ENCODE peak calls at places on chromosomes 5 and 9, in four cellular contexts. One of them, this sample, is unnamed.

GRCh38 chr9:134434896-134435506 is 108.7 kb downstream of the RXRA start:
- DNase-seq in stimulated activated CD4-positive, alpha-beta T cell treated with anti-CD3 and anti-CD28 coated beads, Interleukin-1b, Interleukin-23, amount 100 ng/mL, for 4 hours: no peak
- DNase-seq in RPMI8226: peak; percentile 99
- DNase-seq in Kasumi-1: no peak
- DNase-seq in this sample: no peak

GRCh38 chr9:124285903-124286291 is 28.1 kb downstream of the NEK6 start:
- DNase-seq in Kasumi-1: peak; percentile 93
- DNase-seq in stimulated activated CD4-positive, alpha-beta T cell treated with anti-CD3 and anti-CD28 coated beads, Interleukin-1b, Interleukin-23, amount 100 ng/mL, for 4 hours: peak; percentile 23
- DNase-seq in RPMI8226: peak; percentile 78
- DNase-seq in this sample: no peak

GRCh38 chr5:124700333-124700732 is 46.1 kb downstream of the ZNF608 start:
- DNase-seq in stimulated activated CD4-positive, alpha-beta T cell treated with anti-CD3 and anti-CD28 coated beads, Interleukin-1b, Interleukin-23, amount 100 ng/mL, for 4 hours: no peak
- DNase-seq in RPMI8226: no peak
- DNase-seq in Kasumi-1: no peak
- DNase-seq in this sample: no peak

GRCh38 chr5:78731884-78732283 is 83.3 kb upstream of the LHFPL2 start:
- DNase-seq in stimulated activated CD4-positive, alpha-beta T cell treated with anti-CD3 and anti-CD28 coated beads, Interleukin-1b, Interleukin-23, amount 100 ng/mL, for 4 hours: no peak
- DNase-seq in Kasumi-1: no peak
- DNase-seq in RPMI8226: no peak
- DNase-seq in this sample: no peak

GRCh38 chr5:68028131-68028727 is 187.3 kb upstream of the PIK3R1 start:
- DNase-seq in stimulated activated CD4-positive, alpha-beta T cell treated with anti-CD3 and anti-CD28 coated beads, Interleukin-1b, Interleukin-23, amount 100 ng/mL, for 4 hours: no peak
- DNase-seq in Kasumi-1: no peak
- DNase-seq in RPMI8226: no peak
- DNase-seq in this sample: no peak

GRCh38 chr5:132190161-132190817 is 37.4 kb downstream of the P4HA2 start:
- DNase-seq in RPMI8226: peak; percentile 83
- DNase-seq in Kasumi-1: peak; percentile 97
- DNase-seq in stimulated activated CD4-positive, alpha-beta T cell treated with anti-CD3 and anti-CD28 coated beads, Interleukin-1b, Interleukin-23, amount 100 ng/mL, for 4 hours: no peak
- DNase-seq in this sample: peak; percentile 80

GRCh38 chr9:38413283-38413682 is 11.0 kb downstream of the IGFBPL1 start:
- DNase-seq in RPMI8226: no peak
- DNase-seq in Kasumi-1: no peak
- DNase-seq in stimulated activated CD4-positive, alpha-beta T cell treated with anti-CD3 and anti-CD28 coated beads, Interleukin-1b, Interleukin-23, amount 100 ng/mL, for 4 hours: no peak
- DNase-seq in this sample: no peak

GRCh38 chr9:105976257-105976656 is 281.9 kb downstream of the TMEM38B start:
- DNase-seq in RPMI8226: no peak
- DNase-seq in stimulated activated CD4-positive, alpha-beta T cell treated with anti-CD3 and anti-CD28 coated beads, Interleukin-1b, Interleukin-23, amount 100 ng/mL, for 4 hours: no peak
- DNase-seq in Kasumi-1: no peak
- DNase-seq in this sample: no peak

GRCh38 chr5:27906911-27907590 is 868.7 kb upstream of the CDH9 start:
- DNase-seq in RPMI8226: no peak
- DNase-seq in stimulated activated CD4-positive, alpha-beta T cell treated with anti-CD3 and anti-CD28 coated beads, Interleukin-1b, Interleukin-23, amount 100 ng/mL, for 4 hours: no peak
- DNase-seq in Kasumi-1: no peak
- DNase-seq in this sample: no peak

GRCh38 chr5:179607449-179607931 is 16.0 kb downstream of the HNRNPH1 start:
- DNase-seq in RPMI8226: no peak
- DNase-seq in stimulated activated CD4-positive, alpha-beta T cell treated with anti-CD3 and anti-CD28 coated beads, Interleukin-1b, Interleukin-23, amount 100 ng/mL, for 4 hours: no peak
- DNase-seq in Kasumi-1: no peak
- DNase-seq in this sample: peak; percentile 56

GRCh38 chr9:124469011-124469832 is 19.0 kb downstream of the ADGRD2 start:
- DNase-seq in Kasumi-1: no peak
- DNase-seq in stimulated activated CD4-positive, alpha-beta T cell treated with anti-CD3 and anti-CD28 coated beads, Interleukin-1b, Interleukin-23, amount 100 ng/mL, for 4 hours: no peak
- DNase-seq in RPMI8226: no peak
- DNase-seq in this sample: no peak

GRCh38 chr9:131289301-131290038 is at the start of gene PLPP7:
- DNase-seq in RPMI8226: no peak
- DNase-seq in stimulated activated CD4-positive, alpha-beta T cell treated with anti-CD3 and anti-CD28 coated beads, Interleukin-1b, Interleukin-23, amount 100 ng/mL, for 4 hours: no peak
- DNase-seq in Kasumi-1: no peak
- DNase-seq in this sample: no peak

GRCh38 chr5:158140120-158140778 is 281.3 kb upstream of the CLINT1 start:
- DNase-seq in RPMI8226: no peak
- DNase-seq in Kasumi-1: no peak
- DNase-seq in stimulated activated CD4-positive, alpha-beta T cell treated with anti-CD3 and anti-CD28 coated beads, Interleukin-1b, Interleukin-23, amount 100 ng/mL, for 4 hours: no peak
- DNase-seq in this sample: no peak

GRCh38 chr5:134426362-134426761 is 14.7 kb upstream of the CDKN2AIPNL start:
- DNase-seq in RPMI8226: no peak
- DNase-seq in stimulated activated CD4-positive, alpha-beta T cell treated with anti-CD3 and anti-CD28 coated beads, Interleukin-1b, Interleukin-23, amount 100 ng/mL, for 4 hours: no peak
- DNase-seq in Kasumi-1: no peak
- DNase-seq in this sample: no peak

GRCh38 chr9:95435074-95435728 is 81.6 kb downstream of the PTCH1 start:
- DNase-seq in Kasumi-1: no peak
- DNase-seq in stimulated activated CD4-positive, alpha-beta T cell treated with anti-CD3 and anti-CD28 coated beads, Interleukin-1b, Interleukin-23, amount 100 ng/mL, for 4 hours: no peak
- DNase-seq in RPMI8226: no peak
- DNase-seq in this sample: peak; percentile 51

GRCh38 chr5:39716532-39716971 is 291.8 kb upstream of the DAB2 start:
- DNase-seq in RPMI8226: peak; percentile 24
- DNase-seq in stimulated activated CD4-positive, alpha-beta T cell treated with anti-CD3 and anti-CD28 coated beads, Interleukin-1b, Interleukin-23, amount 100 ng/mL, for 4 hours: peak; percentile 3
- DNase-seq in Kasumi-1: peak; percentile 76
- DNase-seq in this sample: peak; percentile 62

GRCh38 chr5:9015250-9015936 is 530.5 kb downstream of the SEMA5A start:
- DNase-seq in stimulated activated CD4-positive, alpha-beta T cell treated with anti-CD3 and anti-CD28 coated beads, Interleukin-1b, Interleukin-23, amount 100 ng/mL, for 4 hours: no peak
- DNase-seq in Kasumi-1: peak; percentile 62
- DNase-seq in RPMI8226: no peak
- DNase-seq in this sample: no peak

GRCh38 chr5:39200081-39200480 is 19.3 kb downstream of the FYB1 start:
- DNase-seq in stimulated activated CD4-positive, alpha-beta T cell treated with anti-CD3 and anti-CD28 coated beads, Interleukin-1b, Interleukin-23, amount 100 ng/mL, for 4 hours: no peak
- DNase-seq in RPMI8226: no peak
- DNase-seq in Kasumi-1: no peak
- DNase-seq in this sample: no peak